ENCODE peak calls at places on chromosome 3, in eight cellular contexts. C is AG09319, V is GM10248, Y is LNCaP clone FGC, M is psoas muscle, K is omental fat pad, B is kidney epithelial cell, L is GM23338. H is an unnamed sample.

GRCh38 chr3:36707623-36708409 is 56.5 kb downstream of the DCLK3 start:
- DNase-seq in L (peak), K (no peak), C (no peak), Y (no peak), M (no peak), B (no peak), V (no peak), H (no peak)

GRCh38 chr3:197354195-197355059 is 56.0 kb upstream of the DLG1 start:
- DNase-seq in V (no peak), K (no peak), M (peak), L (no peak), C (no peak), B (no peak), Y (no peak), H (no peak)

GRCh38 chr3:143443851-143444331 is 324.3 kb downstream of the CHST2 start:
- DNase-seq in Y (peak), C (peak), V (no peak), L (no peak), B (peak), K (no peak), M (no peak), H (no peak)

GRCh38 chr3:134628884-134629283 is 21.9 kb downstream of the KY start:
- DNase-seq in V (no peak), K (no peak), M (no peak), C (no peak), B (no peak), L (no peak), Y (no peak), H (no peak)

GRCh38 chr3:40877651-40878463 is 321.4 kb upstream of the CTNNB1 start:
- DNase-seq in L (no peak), C (no peak), B (no peak), M (peak), K (no peak), V (no peak), Y (peak), H (no peak)

GRCh38 chr3:31364188-31364587 is 168.5 kb upstream of the STT3B start:
- DNase-seq in B (no peak), M (no peak), V (no peak), L (no peak), Y (no peak), C (no peak), K (no peak), H (no peak)

GRCh38 chr3:128080323-128080898 is 28.2 kb downstream of the SEC61A1 start:
- DNase-seq in C (peak), Y (no peak), B (peak), V (no peak), K (no peak), M (no peak), L (no peak), H (no peak)

GRCh38 chr3:157290761-157291160 is 130.8 kb upstream of the CCNL1 start:
- DNase-seq in L (no peak), V (no peak), C (peak), B (no peak), M (no peak), Y (no peak), K (no peak), H (no peak)

GRCh38 chr3:197364410-197365071 is 66.1 kb upstream of the DLG1 start:
- DNase-seq in Y (no peak), L (no peak), M (no peak), B (no peak), C (no peak), V (no peak), K (no peak), H (peak)

GRCh38 chr3:157533298-157533870 is 30.2 kb upstream of the VEPH1 start:
- DNase-seq in C (peak), Y (no peak), M (no peak), K (no peak), B (no peak), L (no peak), V (no peak), H (no peak)

GRCh38 chr3:9898467-9899229 is 4.0 kb upstream of the IL17RE start:
- DNase-seq in B (no peak), L (no peak), Y (no peak), M (no peak), V (no peak), C (no peak), K (no peak), H (no peak)

GRCh38 chr3:129918461-129918860 is 24.9 kb upstream of the TMCC1 start:
- DNase-seq in K (no peak), L (no peak), M (no peak), V (no peak), B (no peak), C (no peak), Y (no peak), H (no peak)

GRCh38 chr3:20898962-20899361 is 713.0 kb upstream of the SGO1 start:
- DNase-seq in Y (no peak), K (no peak), V (no peak), L (no peak), B (no peak), C (no peak), M (no peak), H (no peak)

GRCh38 chr3:134644731-134645514 is 5.9 kb downstream of the KY start:
- DNase-seq in M (peak), Y (peak), B (no peak), V (no peak), K (no peak), L (peak), C (no peak), H (peak)

GRCh38 chr3:123870033-123870432 is 14.1 kb downstream of the MYLK start:
- DNase-seq in Y (no peak), L (no peak), C (no peak), M (no peak), B (peak), K (no peak), V (no peak), H (no peak)

GRCh38 chr3:113721638-113722037 is 24.4 kb downstream of the NAA50 start:
- DNase-seq in L (no peak), M (no peak), K (no peak), C (no peak), V (no peak), B (no peak), Y (no peak), H (no peak)

GRCh38 chr3:196889844-196890243 is 22.1 kb downstream of the SENP5 start:
- DNase-seq in B (no peak), K (no peak), Y (no peak), V (no peak), C (no peak), M (no peak), L (no peak), H (no peak)

GRCh38 chr3:184227481-184227935 is 1.9 kb upstream of the VWA5B2 start:
- DNase-seq in Y (no peak), M (peak), C (no peak), K (no peak), L (peak), B (no peak), V (peak), H (no peak)

GRCh38 chr3:11434017-11434526 is 161.9 kb downstream of the ATG7 start:
- DNase-seq in V (no peak), Y (peak), L (no peak), B (peak), C (peak), K (no peak), M (peak), H (no peak)

GRCh38 chr3:197692641-197693040 is 44.1 kb downstream of the RUBCN start:
- DNase-seq in B (no peak), Y (no peak), M (no peak), V (no peak), C (no peak), L (no peak), K (no peak), H (no peak)

DNA sequence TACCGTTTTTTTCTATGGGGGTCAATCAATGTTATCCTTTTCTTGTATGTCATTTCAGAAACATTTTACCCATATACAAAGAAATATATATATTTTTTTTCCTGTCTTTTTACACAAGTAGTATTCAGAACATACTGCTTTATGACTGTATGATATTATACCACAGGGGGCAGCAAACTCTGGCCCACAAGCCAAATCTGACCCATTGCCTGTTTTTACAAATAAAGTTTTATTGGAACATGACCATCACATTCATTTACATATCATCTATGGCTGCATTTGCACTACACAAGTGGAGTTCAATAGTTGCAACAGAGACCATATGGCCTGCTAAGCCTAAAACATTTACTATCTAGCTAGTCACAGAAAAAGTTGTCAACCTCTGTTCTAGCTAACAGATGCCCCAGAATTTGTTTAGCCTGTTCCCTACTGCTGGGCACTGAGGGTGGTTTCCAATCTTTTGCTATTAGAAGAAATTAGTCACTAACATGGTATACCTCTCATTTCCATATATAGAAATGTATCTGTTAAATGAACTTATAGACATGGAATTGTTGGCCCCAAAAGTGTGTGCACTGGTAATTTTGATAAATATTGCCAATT is 57.7 kb downstream of the BFSP2 start:
- DNase-seq in C (no peak), K (no peak), Y (no peak), M (no peak), V (no peak), B (no peak), L (no peak), H (no peak)
- TF ChIP-seq CTCF in C (no peak), K (no peak), Y (no peak), M (no peak), V (no peak), B (no peak), L (peak), H (no peak)

DNA sequence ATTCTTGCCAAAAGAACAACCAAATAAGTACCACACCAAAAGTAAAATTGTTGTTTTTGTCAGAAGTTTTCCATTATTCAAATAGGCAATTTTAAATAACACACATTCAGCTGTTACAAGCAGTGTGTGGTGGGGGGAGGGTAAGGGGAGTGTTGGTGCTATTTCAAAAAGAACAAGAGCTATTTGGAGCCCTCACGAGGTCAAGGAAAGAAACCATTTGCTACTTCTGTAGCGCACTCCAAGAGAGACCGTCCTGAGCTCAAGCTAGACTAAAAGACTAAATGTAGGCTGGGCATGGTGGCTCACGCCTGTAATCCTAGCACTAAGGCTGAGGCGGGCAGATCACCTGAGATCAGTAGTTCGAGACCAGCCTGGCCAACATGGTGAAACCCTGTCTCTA is 21.2 kb upstream of the IGF2BP2 start:
- DNase-seq in K (no peak), Y (no peak), M (no peak), L (peak), V (no peak), B (no peak), C (no peak), H (no peak)
- TF ChIP-seq CTCF in K (no peak), Y (no peak), M (no peak), L (no peak), V (no peak), B (no peak), C (no peak), H (no peak)

GRCh38 chr3:25252291-25252690 is 175.8 kb upstream of the RARB start:
- DNase-seq in K (no peak), B (no peak), C (no peak), V (no peak), L (no peak), Y (no peak), M (no peak), H (no peak)

GRCh38 chr3:25246921-25247320 is 181.1 kb upstream of the RARB start:
- DNase-seq in K (no peak), M (no peak), V (no peak), Y (no peak), B (no peak), L (peak), C (no peak), H (no peak)
- TF ChIP-seq CTCF in K (no peak), M (no peak), V (no peak), Y (no peak), B (no peak), L (no peak), C (no peak), H (no peak)

DNA sequence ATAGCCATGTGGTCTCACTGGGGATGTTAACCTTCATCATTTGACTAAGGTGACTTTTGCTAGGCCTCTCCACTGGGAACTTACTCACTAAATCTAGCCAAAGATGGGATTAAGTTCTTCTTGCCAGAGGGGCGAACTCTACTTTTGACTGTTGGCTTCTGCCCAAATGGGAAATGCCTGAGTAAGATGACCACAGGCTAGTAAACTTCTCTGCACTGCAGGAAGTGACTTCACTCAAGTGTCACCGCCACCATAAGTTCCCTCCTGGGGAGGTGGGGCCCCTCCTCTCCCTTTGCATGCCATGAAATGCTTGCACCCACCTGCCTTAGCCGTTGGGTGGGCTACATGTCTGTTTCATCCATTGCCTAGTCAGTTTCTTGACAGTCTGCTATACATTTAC is 388.3 kb downstream of the FEZF2 start:
- DNase-seq in C (no peak), V (no peak), K (no peak), Y (no peak), L (no peak), M (no peak), B (no peak), H (no peak)
- TF ChIP-seq CTCF in C (no peak), V (no peak), K (no peak), Y (no peak), L (no peak), M (no peak), B (no peak), H (no peak)

GRCh38 chr3:61894988-61895935 is 333.9 kb downstream of the PTPRG start:
- DNase-seq in M (no peak), K (peak), L (peak), C (peak), Y (no peak), V (peak), B (peak), H (peak)
- TF ChIP-seq CTCF in M (no peak), K (no peak), L (peak), C (no peak), Y (no peak), V (no peak), B (peak), H (no peak)

DNA sequence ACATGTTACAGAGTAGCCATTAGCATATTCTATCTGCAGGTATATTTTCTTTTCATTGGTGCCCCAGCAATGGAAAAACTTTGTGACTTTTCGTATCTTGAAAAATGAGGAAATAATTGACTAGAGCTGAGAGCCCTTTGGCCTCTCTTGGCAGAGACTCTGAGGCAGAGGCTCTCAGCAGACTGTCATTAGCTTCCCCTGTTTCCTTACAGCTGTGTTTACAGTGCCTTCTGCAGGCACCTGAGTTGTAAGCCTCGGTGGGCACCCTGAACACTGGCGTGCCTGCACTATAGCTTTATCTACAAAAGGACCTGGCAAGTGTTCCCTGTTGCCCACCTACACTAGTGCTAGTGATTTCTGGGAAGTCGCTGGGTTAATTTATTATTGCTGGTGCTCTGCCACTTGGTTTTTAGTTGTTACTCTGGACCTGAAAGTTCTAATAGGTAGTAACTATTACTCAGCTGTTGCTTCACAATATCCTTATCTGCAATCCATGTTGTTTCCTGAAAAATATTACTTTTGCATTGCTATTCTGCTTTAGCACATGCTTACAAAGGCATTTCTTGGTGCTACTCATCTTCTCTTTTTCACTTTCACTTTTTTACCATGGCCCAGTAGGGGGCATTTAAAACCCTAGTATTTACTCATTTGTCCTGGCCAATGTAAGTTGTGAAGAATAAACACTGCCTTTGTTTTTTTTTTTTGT is 7.8 kb upstream of the GPR171 start:
- DNase-seq in V (no peak), C (no peak), L (peak), Y (no peak), K (no peak), M (no peak), B (no peak), H (no peak)
- TF ChIP-seq CTCF in V (peak), C (peak), L (peak), Y (no peak), K (no peak), M (no peak), B (peak), H (no peak)

GRCh38 chr3:192444791-192445106 is 282.6 kb downstream of the FGF12 start:
- DNase-seq in Y (no peak), M (no peak), B (no peak), K (no peak), L (no peak), C (no peak), V (no peak), H (no peak)
- TF ChIP-seq CTCF in Y (no peak), M (no peak), B (no peak), K (no peak), L (no peak), C (no peak), V (no peak), H (no peak)

GRCh38 chr3:34276342-34276741 is 477.9 kb downstream of the PDCD6IP start:
- DNase-seq in K (no peak), M (no peak), L (no peak), Y (no peak), V (no peak), B (no peak), C (no peak), H (no peak)

GRCh38 chr3:34275811-34276210 is 477.4 kb downstream of the PDCD6IP start:
- DNase-seq in C (no peak), L (no peak), K (no peak), V (no peak), Y (no peak), B (no peak), M (no peak), H (no peak)

GRCh38 chr3:34277110-34277509 is 478.7 kb downstream of the PDCD6IP start:
- DNase-seq in L (no peak), B (no peak), V (no peak), Y (no peak), K (no peak), C (no peak), M (no peak), H (no peak)
- TF ChIP-seq CTCF in L (peak), B (no peak), V (peak), Y (no peak), K (no peak), C (no peak), M (no peak), H (no peak)

GRCh38 chr3:189457666-189458065 is 173.5 kb upstream of the TP63 start:
- DNase-seq in V (no peak), C (no peak), K (no peak), M (no peak), Y (no peak), B (no peak), L (no peak), H (no peak)
- TF ChIP-seq CTCF in V (no peak), C (no peak), K (no peak), M (no peak), Y (no peak), B (no peak), L (no peak), H (no peak)

H was measured in mesothelial cell of epicardium.